ENCODE peak calls at places on chromosomes 16 and 17, in five cellular contexts. Z is H1, Y is neuronal stem cell, T is H9, M is mesenchymal stem cell. A is an unnamed sample.

GRCh38 chr17:76452646-76453430 is at the start of gene UBE2O:
- DNase-seq in T (peak), Z (peak), M (peak), Y (peak), A (peak)

GRCh38 chr16:89782489-89782888 is 34.0 kb downstream of the FANCA start:
- DNase-seq in T (no peak), Z (no peak), M (no peak), Y (no peak), A (no peak)

GRCh38 chr16:8962393-8963009 is 1.2 kb downstream of the USP7 start:
- DNase-seq in M (peak), Z (no peak), T (no peak), Y (no peak), A (peak)

GRCh38 chr17:57604771-57605733 is 140.0 kb downstream of the CCDC182 start:
- DNase-seq in Y (no peak), Z (no peak), T (no peak), M (peak), A (no peak)

GRCh38 chr16:88014201-88014781 is 63.1 kb downstream of the BANP start:
- DNase-seq in T (no peak), Z (no peak), Y (no peak), M (peak), A (no peak)

GRCh38 chr16:47887496-47887895 is 268.3 kb downstream of the ABCC12 start:
- DNase-seq in T (peak), Z (no peak), M (peak), Y (no peak), A (peak)

GRCh38 chr17:4175921-4176802 is 33.2 kb downstream of the CYB5D2 start:
- DNase-seq in Z (no peak), M (no peak), Y (no peak), T (no peak), A (peak)

GRCh38 chr17:76575570-76575969 is 10.1 kb downstream of the ST6GALNAC2 start:
- DNase-seq in Y (no peak), T (no peak), M (no peak), Z (no peak), A (no peak)

GRCh38 chr17:2402517-2402916 is 1.7 kb upstream of the MNT start:
- DNase-seq in Z (no peak), M (no peak), Y (no peak), T (no peak), A (no peak)

GRCh38 chr16:75104836-75105235 is 11.7 kb downstream of the LDHD start:
- DNase-seq in T (no peak), Y (no peak), M (no peak), Z (no peak), A (no peak)

GRCh38 chr17:72119963-72120877 is 600 bp upstream of the SOX9 start:
- DNase-seq in Z (peak), Y (no peak), T (peak), M (peak), A (no peak)

GRCh38 chr16:70714526-70715112 is 28.8 kb upstream of the MTSS2 start:
- DNase-seq in M (no peak), T (no peak), Y (no peak), Z (no peak), A (peak)

GRCh38 chr17:69637399-69638165 is 223.1 kb downstream of the MAP2K6 start:
- DNase-seq in Z (no peak), M (peak), T (no peak), Y (no peak), A (no peak)

GRCh38 chr17:43734376-43734775 is 24.2 kb downstream of the SOST start:
- DNase-seq in Y (no peak), T (no peak), M (no peak), Z (no peak), A (no peak)

DNA sequence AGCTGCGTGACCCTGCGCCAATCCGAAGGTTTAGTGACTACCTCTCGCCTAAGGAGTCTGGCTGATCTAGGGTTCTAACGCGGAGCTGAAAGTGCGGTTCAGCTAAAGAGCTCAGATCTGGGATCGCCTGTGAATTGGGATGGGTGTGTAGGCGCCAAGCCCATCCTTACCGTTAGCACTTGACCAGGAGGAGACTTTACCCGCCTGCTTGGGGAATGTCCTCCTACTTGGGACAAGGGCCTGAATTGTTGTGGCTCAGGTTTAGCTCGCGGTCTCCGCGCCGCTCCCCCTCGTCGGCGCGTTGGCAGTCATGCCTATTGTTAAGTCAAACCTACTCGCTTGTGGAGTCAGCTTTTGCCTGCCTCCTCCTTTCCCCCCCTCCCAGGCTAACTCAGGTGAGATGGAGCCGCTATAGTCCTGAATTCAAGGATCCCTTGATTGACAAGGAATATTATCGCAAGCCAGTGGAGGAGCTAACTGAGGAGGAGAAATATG is 480 bp downstream of the MRPS7 start:
- DNase-seq in Z (no peak), T (no peak), M (no peak), Y (no peak), A (no peak)
- H2BK12ac ChIP-seq in Z (peak), T (no peak), M (no peak), Y (no peak), A (no peak)

GRCh38 chr17:944266-944665 is 35.3 kb downstream of the NXN start:
- DNase-seq in T (no peak), Y (no peak), Z (no peak), M (no peak), A (no peak)
- H2BK12ac ChIP-seq in T (no peak), Y (no peak), Z (no peak), M (no peak), A (no peak)

DNA sequence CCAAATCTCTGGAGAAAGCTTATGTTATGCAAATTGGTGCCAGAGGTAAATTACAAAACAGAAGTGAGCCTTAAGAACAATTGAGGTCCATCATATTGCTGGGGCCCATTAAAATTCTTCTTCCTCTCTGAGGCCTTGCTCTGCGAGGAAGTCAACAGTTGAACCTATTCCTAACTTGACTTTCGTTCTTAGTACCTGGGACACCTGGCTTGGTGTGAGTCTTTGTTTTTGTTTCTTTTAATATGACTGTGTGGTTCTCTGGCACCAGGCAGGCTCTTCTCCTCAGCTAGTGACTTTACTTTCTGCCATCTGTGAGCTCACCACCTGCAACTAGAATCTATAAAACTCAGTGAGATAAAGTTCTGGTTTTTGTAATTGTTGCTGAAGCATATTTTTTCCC is 120.4 kb downstream of the CBLN1 start:
- DNase-seq in Z (no peak), Y (no peak), T (no peak), M (no peak), A (no peak)
- H2BK12ac ChIP-seq in Z (no peak), Y (no peak), T (no peak), M (no peak), A (no peak)

GRCh38 chr16:12420661-12421209 is 383.0 kb downstream of the CPPED1 start:
- DNase-seq in T (no peak), Y (no peak), Z (no peak), M (no peak), A (peak)

GRCh38 chr16:12425134-12425941 is 378.3 kb downstream of the CPPED1 start:
- DNase-seq in T (no peak), M (no peak), Z (no peak), Y (peak), A (no peak)

GRCh38 chr16:12421688-12422087 is 382.0 kb downstream of the CPPED1 start:
- DNase-seq in T (no peak), Y (no peak), M (no peak), Z (no peak), A (no peak)

GRCh38 chr16:12423151-12423550 is 380.5 kb downstream of the CPPED1 start:
- DNase-seq in T (no peak), Y (no peak), Z (no peak), M (no peak), A (no peak)

GRCh38 chr16:12426122-12426521 is 377.6 kb downstream of the CPPED1 start:
- DNase-seq in T (no peak), Z (no peak), M (peak), Y (peak), A (no peak)
- H2BK12ac ChIP-seq in T (no peak), Z (no peak), M (no peak), Y (no peak), A (no peak)